ENCODE peak calls at places on chromosomes 11 and 22, in ten cellular contexts. One of them, this sample, is unnamed.

GRCh38 chr22:20968281-20968977 is 1.4 kb downstream of the AIFM3 start:
- DNase-seq in DMS153: no peak
- DNase-seq in NCI-H446: no peak
- DNase-seq in fibroblast of villous mesenchyme: no peak
- DNase-seq in GM10248: no peak
- DNase-seq in RCC 7860: no peak
- DNase-seq in activated T-cell treated with anti-CD3 and anti-CD28 coated beads, Interleukin-2, amount 50 U/mL, for 1 hour: no peak
- DNase-seq in AG08396: no peak
- DNase-seq in ovary: no peak
- DNase-seq in NCI-H526 treated with DMSO at 0.1 percent for 48 hours: no peak
- DNase-seq in this sample: no peak

GRCh38 chr11:95895815-95896214 is 28.1 kb downstream of the MTMR2 start:
- DNase-seq in DMS153: no peak
- DNase-seq in RCC 7860: no peak
- DNase-seq in NCI-H446: no peak
- DNase-seq in activated T-cell treated with anti-CD3 and anti-CD28 coated beads, Interleukin-2, amount 50 U/mL, for 1 hour: no peak
- DNase-seq in AG08396: no peak
- DNase-seq in ovary: no peak
- DNase-seq in NCI-H526 treated with DMSO at 0.1 percent for 48 hours: no peak
- DNase-seq in fibroblast of villous mesenchyme: no peak
- DNase-seq in GM10248: no peak
- DNase-seq in this sample: no peak

GRCh38 chr11:60925685-60926267 is 1.5 kb downstream of the TMEM132A start:
- DNase-seq in AG08396: peak
- DNase-seq in DMS153: no peak
- DNase-seq in NCI-H446: no peak
- DNase-seq in ovary: no peak
- DNase-seq in RCC 7860: peak
- DNase-seq in GM10248: no peak
- DNase-seq in NCI-H526 treated with DMSO at 0.1 percent for 48 hours: no peak
- DNase-seq in fibroblast of villous mesenchyme: peak
- DNase-seq in activated T-cell treated with anti-CD3 and anti-CD28 coated beads, Interleukin-2, amount 50 U/mL, for 1 hour: no peak
- DNase-seq in this sample: peak

GRCh38 chr22:36741204-36741793 is 34.6 kb downstream of the IFT27 start:
- DNase-seq in DMS153: peak
- DNase-seq in ovary: no peak
- DNase-seq in RCC 7860: peak
- DNase-seq in NCI-H526 treated with DMSO at 0.1 percent for 48 hours: peak
- DNase-seq in NCI-H446: no peak
- DNase-seq in activated T-cell treated with anti-CD3 and anti-CD28 coated beads, Interleukin-2, amount 50 U/mL, for 1 hour: no peak
- DNase-seq in AG08396: peak
- DNase-seq in GM10248: no peak
- DNase-seq in fibroblast of villous mesenchyme: no peak
- DNase-seq in this sample: no peak

GRCh38 chr22:31284241-31284745 is 8.0 kb downstream of the PIK3IP1 start:
- DNase-seq in ovary: no peak
- DNase-seq in AG08396: no peak
- DNase-seq in GM10248: no peak
- DNase-seq in fibroblast of villous mesenchyme: no peak
- DNase-seq in activated T-cell treated with anti-CD3 and anti-CD28 coated beads, Interleukin-2, amount 50 U/mL, for 1 hour: no peak
- DNase-seq in RCC 7860: no peak
- DNase-seq in NCI-H446: peak
- DNase-seq in NCI-H526 treated with DMSO at 0.1 percent for 48 hours: no peak
- DNase-seq in DMS153: no peak
- DNase-seq in this sample: no peak

GRCh38 chr11:85784480-85784879 is 26.5 kb downstream of the SYTL2 start:
- DNase-seq in activated T-cell treated with anti-CD3 and anti-CD28 coated beads, Interleukin-2, amount 50 U/mL, for 1 hour: no peak
- DNase-seq in RCC 7860: no peak
- DNase-seq in GM10248: no peak
- DNase-seq in ovary: no peak
- DNase-seq in DMS153: no peak
- DNase-seq in AG08396: no peak
- DNase-seq in fibroblast of villous mesenchyme: no peak
- DNase-seq in NCI-H446: no peak
- DNase-seq in NCI-H526 treated with DMSO at 0.1 percent for 48 hours: no peak
- DNase-seq in this sample: no peak

GRCh38 chr22:30290679-30291333 is 1.5 kb upstream of the CASTOR1 start:
- DNase-seq in RCC 7860: peak
- DNase-seq in ovary: peak
- DNase-seq in GM10248: no peak
- DNase-seq in DMS153: peak
- DNase-seq in NCI-H526 treated with DMSO at 0.1 percent for 48 hours: no peak
- DNase-seq in NCI-H446: peak
- DNase-seq in fibroblast of villous mesenchyme: peak
- DNase-seq in AG08396: peak
- DNase-seq in activated T-cell treated with anti-CD3 and anti-CD28 coated beads, Interleukin-2, amount 50 U/mL, for 1 hour: no peak
- DNase-seq in this sample: no peak

GRCh38 chr22:40178417-40179409 is 988 bp downstream of the TNRC6B start:
- DNase-seq in RCC 7860: peak
- DNase-seq in AG08396: no peak
- DNase-seq in fibroblast of villous mesenchyme: peak
- DNase-seq in ovary: no peak
- DNase-seq in NCI-H446: peak
- DNase-seq in DMS153: no peak
- DNase-seq in activated T-cell treated with anti-CD3 and anti-CD28 coated beads, Interleukin-2, amount 50 U/mL, for 1 hour: peak
- DNase-seq in NCI-H526 treated with DMSO at 0.1 percent for 48 hours: peak
- DNase-seq in GM10248: no peak
- DNase-seq in this sample: no peak

GRCh38 chr22:26322179-26322905 is 106.7 kb upstream of the ASPHD2 start:
- DNase-seq in fibroblast of villous mesenchyme: peak
- DNase-seq in GM10248: no peak
- DNase-seq in NCI-H446: peak
- DNase-seq in DMS153: no peak
- DNase-seq in NCI-H526 treated with DMSO at 0.1 percent for 48 hours: no peak
- DNase-seq in activated T-cell treated with anti-CD3 and anti-CD28 coated beads, Interleukin-2, amount 50 U/mL, for 1 hour: no peak
- DNase-seq in RCC 7860: peak
- DNase-seq in ovary: no peak
- DNase-seq in AG08396: peak
- DNase-seq in this sample: peak

GRCh38 chr11:105109855-105110750 is 29.5 kb downstream of the CARD18 start:
- DNase-seq in NCI-H446: no peak
- DNase-seq in NCI-H526 treated with DMSO at 0.1 percent for 48 hours: no peak
- DNase-seq in DMS153: no peak
- DNase-seq in ovary: no peak
- DNase-seq in GM10248: no peak
- DNase-seq in activated T-cell treated with anti-CD3 and anti-CD28 coated beads, Interleukin-2, amount 50 U/mL, for 1 hour: no peak
- DNase-seq in RCC 7860: no peak
- DNase-seq in fibroblast of villous mesenchyme: peak
- DNase-seq in AG08396: no peak
- DNase-seq in this sample: peak

GRCh38 chr11:126669416-126669815 is 313.9 kb downstream of the ST3GAL4 start:
- DNase-seq in ovary: no peak
- DNase-seq in activated T-cell treated with anti-CD3 and anti-CD28 coated beads, Interleukin-2, amount 50 U/mL, for 1 hour: no peak
- DNase-seq in GM10248: no peak
- DNase-seq in AG08396: peak
- DNase-seq in DMS153: no peak
- DNase-seq in fibroblast of villous mesenchyme: no peak
- DNase-seq in NCI-H446: no peak
- DNase-seq in NCI-H526 treated with DMSO at 0.1 percent for 48 hours: no peak
- DNase-seq in RCC 7860: no peak
- DNase-seq in this sample: no peak

GRCh38 chr11:114262681-114263509 is 33.3 kb upstream of the NNMT start:
- DNase-seq in fibroblast of villous mesenchyme: peak
- DNase-seq in AG08396: peak
- DNase-seq in NCI-H526 treated with DMSO at 0.1 percent for 48 hours: peak
- DNase-seq in GM10248: no peak
- DNase-seq in DMS153: peak
- DNase-seq in NCI-H446: peak
- DNase-seq in activated T-cell treated with anti-CD3 and anti-CD28 coated beads, Interleukin-2, amount 50 U/mL, for 1 hour: no peak
- DNase-seq in RCC 7860: peak
- DNase-seq in ovary: peak
- DNase-seq in this sample: no peak

GRCh38 chr11:81573367-81573766 is 1160.3 kb downstream of the FAM181B start:
- DNase-seq in NCI-H446: no peak
- DNase-seq in RCC 7860: no peak
- DNase-seq in ovary: no peak
- DNase-seq in activated T-cell treated with anti-CD3 and anti-CD28 coated beads, Interleukin-2, amount 50 U/mL, for 1 hour: no peak
- DNase-seq in DMS153: no peak
- DNase-seq in AG08396: no peak
- DNase-seq in GM10248: no peak
- DNase-seq in fibroblast of villous mesenchyme: no peak
- DNase-seq in NCI-H526 treated with DMSO at 0.1 percent for 48 hours: no peak
- DNase-seq in this sample: no peak

GRCh38 chr11:131279685-131280084 is 90.7 kb upstream of the NTM start:
- DNase-seq in fibroblast of villous mesenchyme: no peak
- DNase-seq in ovary: no peak
- DNase-seq in GM10248: no peak
- DNase-seq in DMS153: no peak
- DNase-seq in activated T-cell treated with anti-CD3 and anti-CD28 coated beads, Interleukin-2, amount 50 U/mL, for 1 hour: no peak
- DNase-seq in NCI-H446: no peak
- DNase-seq in NCI-H526 treated with DMSO at 0.1 percent for 48 hours: no peak
- DNase-seq in RCC 7860: no peak
- DNase-seq in AG08396: no peak
- DNase-seq in this sample: no peak

GRCh38 chr11:20112291-20113146 is 47.8 kb downstream of the DBX1 start:
- DNase-seq in GM10248: no peak
- DNase-seq in ovary: peak
- DNase-seq in RCC 7860: peak
- DNase-seq in fibroblast of villous mesenchyme: peak
- DNase-seq in DMS153: no peak
- DNase-seq in NCI-H446: peak
- DNase-seq in AG08396: peak
- DNase-seq in activated T-cell treated with anti-CD3 and anti-CD28 coated beads, Interleukin-2, amount 50 U/mL, for 1 hour: no peak
- DNase-seq in NCI-H526 treated with DMSO at 0.1 percent for 48 hours: no peak
- DNase-seq in this sample: peak

GRCh38 chr11:112941096-112941495 is 20.1 kb upstream of the NCAM1 start:
- DNase-seq in GM10248: no peak
- DNase-seq in DMS153: no peak
- DNase-seq in NCI-H526 treated with DMSO at 0.1 percent for 48 hours: no peak
- DNase-seq in ovary: no peak
- DNase-seq in activated T-cell treated with anti-CD3 and anti-CD28 coated beads, Interleukin-2, amount 50 U/mL, for 1 hour: no peak
- DNase-seq in NCI-H446: no peak
- DNase-seq in fibroblast of villous mesenchyme: no peak
- DNase-seq in AG08396: no peak
- DNase-seq in RCC 7860: no peak
- DNase-seq in this sample: no peak

GRCh38 chr11:115848080-115848479 is 343.9 kb upstream of the CADM1 start:
- DNase-seq in AG08396: no peak
- DNase-seq in fibroblast of villous mesenchyme: no peak
- DNase-seq in ovary: no peak
- DNase-seq in NCI-H526 treated with DMSO at 0.1 percent for 48 hours: no peak
- DNase-seq in RCC 7860: no peak
- DNase-seq in GM10248: no peak
- DNase-seq in NCI-H446: no peak
- DNase-seq in DMS153: peak
- DNase-seq in activated T-cell treated with anti-CD3 and anti-CD28 coated beads, Interleukin-2, amount 50 U/mL, for 1 hour: no peak
- DNase-seq in this sample: no peak

GRCh38 chr11:120205596-120206161 is 5.2 kb upstream of the OAF start:
- DNase-seq in ovary: no peak
- DNase-seq in fibroblast of villous mesenchyme: peak
- DNase-seq in NCI-H526 treated with DMSO at 0.1 percent for 48 hours: no peak
- DNase-seq in GM10248: no peak
- DNase-seq in NCI-H446: no peak
- DNase-seq in DMS153: no peak
- DNase-seq in activated T-cell treated with anti-CD3 and anti-CD28 coated beads, Interleukin-2, amount 50 U/mL, for 1 hour: no peak
- DNase-seq in AG08396: peak
- DNase-seq in RCC 7860: peak
- DNase-seq in this sample: peak